ENCODE peak calls at places on chromosome 22, in eight cellular contexts. One of them, this sample, is unnamed.

GRCh38 chr22:42283288-42284229 is 13.1 kb upstream of the TCF20 start:
- DNase-seq in left ventricle myocardium inferior: no peak
- DNase-seq in GM04503: no peak
- DNase-seq in choroid plexus epithelial cell: no peak
- DNase-seq in D341Med: peak
- DNase-seq in CD8-positive, alpha-beta memory T cell: peak
- DNase-seq in NCI-H1092: peak
- DNase-seq in H7: peak
- DNase-seq in this sample: no peak

GRCh38 chr22:27870234-27871191 is 48.5 kb downstream of the PITPNB start:
- DNase-seq in left ventricle myocardium inferior: no peak
- DNase-seq in GM04503: no peak
- DNase-seq in choroid plexus epithelial cell: no peak
- DNase-seq in D341Med: no peak
- DNase-seq in CD8-positive, alpha-beta memory T cell: no peak
- DNase-seq in NCI-H1092: no peak
- DNase-seq in H7: no peak
- DNase-seq in this sample: no peak

GRCh38 chr22:32720924-32721323 is 80.6 kb upstream of the TIMP3 start:
- DNase-seq in left ventricle myocardium inferior: no peak
- DNase-seq in GM04503: no peak
- DNase-seq in choroid plexus epithelial cell: peak
- DNase-seq in D341Med: no peak
- DNase-seq in CD8-positive, alpha-beta memory T cell: no peak
- DNase-seq in NCI-H1092: no peak
- DNase-seq in H7: no peak
- DNase-seq in this sample: no peak

GRCh38 chr22:46105494-46106278 is 44.6 kb upstream of the PPARA start:
- DNase-seq in left ventricle myocardium inferior: peak
- DNase-seq in GM04503: peak
- DNase-seq in choroid plexus epithelial cell: peak
- DNase-seq in D341Med: no peak
- DNase-seq in CD8-positive, alpha-beta memory T cell: no peak
- DNase-seq in NCI-H1092: no peak
- DNase-seq in H7: no peak
- DNase-seq in this sample: peak

GRCh38 chr22:32880061-32880460 is 78.6 kb downstream of the TIMP3 start:
- DNase-seq in left ventricle myocardium inferior: no peak
- DNase-seq in GM04503: peak
- DNase-seq in choroid plexus epithelial cell: peak
- DNase-seq in D341Med: no peak
- DNase-seq in CD8-positive, alpha-beta memory T cell: no peak
- DNase-seq in NCI-H1092: no peak
- DNase-seq in H7: no peak
- DNase-seq in this sample: no peak

GRCh38 chr22:17035246-17035645 is 27.2 kb upstream of the GAB4 start:
- DNase-seq in left ventricle myocardium inferior: no peak
- DNase-seq in GM04503: no peak
- DNase-seq in choroid plexus epithelial cell: no peak
- DNase-seq in D341Med: no peak
- DNase-seq in CD8-positive, alpha-beta memory T cell: no peak
- DNase-seq in NCI-H1092: no peak
- DNase-seq in H7: no peak
- DNase-seq in this sample: no peak

GRCh38 chr22:23539135-23539838 is 40.8 kb downstream of the IGLL1 start:
- DNase-seq in left ventricle myocardium inferior: peak
- DNase-seq in GM04503: no peak
- DNase-seq in choroid plexus epithelial cell: peak
- DNase-seq in D341Med: peak
- DNase-seq in CD8-positive, alpha-beta memory T cell: peak
- DNase-seq in NCI-H1092: peak
- DNase-seq in H7: peak
- DNase-seq in this sample: peak

GRCh38 chr22:47048123-47049077 is 285.9 kb downstream of the TBC1D22A start:
- DNase-seq in left ventricle myocardium inferior: no peak
- DNase-seq in GM04503: no peak
- DNase-seq in choroid plexus epithelial cell: no peak
- DNase-seq in D341Med: no peak
- DNase-seq in CD8-positive, alpha-beta memory T cell: no peak
- DNase-seq in NCI-H1092: no peak
- DNase-seq in H7: no peak
- DNase-seq in this sample: no peak

GRCh38 chr22:20015971-20016733 is 471 bp downstream of the ARVCF start:
- DNase-seq in left ventricle myocardium inferior: no peak
- DNase-seq in GM04503: no peak
- DNase-seq in choroid plexus epithelial cell: no peak
- DNase-seq in D341Med: peak
- DNase-seq in CD8-positive, alpha-beta memory T cell: peak
- DNase-seq in NCI-H1092: no peak
- DNase-seq in H7: peak
- DNase-seq in this sample: peak

GRCh38 chr22:30212363-30212995 is 34.1 kb downstream of the LIF start:
- DNase-seq in left ventricle myocardium inferior: no peak
- DNase-seq in GM04503: peak
- DNase-seq in choroid plexus epithelial cell: peak
- DNase-seq in D341Med: peak
- DNase-seq in CD8-positive, alpha-beta memory T cell: no peak
- DNase-seq in NCI-H1092: no peak
- DNase-seq in H7: peak
- DNase-seq in this sample: peak

GRCh38 chr22:26431151-26431995 is 2.3 kb downstream of the ASPHD2 start:
- DNase-seq in left ventricle myocardium inferior: no peak
- DNase-seq in GM04503: no peak
- DNase-seq in choroid plexus epithelial cell: peak
- DNase-seq in D341Med: no peak
- DNase-seq in CD8-positive, alpha-beta memory T cell: no peak
- DNase-seq in NCI-H1092: no peak
- DNase-seq in H7: no peak
- DNase-seq in this sample: no peak

GRCh38 chr22:17319541-17319940 is 49.7 kb upstream of the CECR2 start:
- DNase-seq in left ventricle myocardium inferior: no peak
- DNase-seq in GM04503: no peak
- DNase-seq in choroid plexus epithelial cell: peak
- DNase-seq in D341Med: no peak
- DNase-seq in CD8-positive, alpha-beta memory T cell: no peak
- DNase-seq in NCI-H1092: no peak
- DNase-seq in H7: no peak
- DNase-seq in this sample: no peak

GRCh38 chr22:45972091-45972867 is 4.7 kb downstream of the WNT7B start:
- DNase-seq in left ventricle myocardium inferior: no peak
- DNase-seq in GM04503: no peak
- DNase-seq in choroid plexus epithelial cell: no peak
- DNase-seq in D341Med: peak
- DNase-seq in CD8-positive, alpha-beta memory T cell: no peak
- DNase-seq in NCI-H1092: no peak
- DNase-seq in H7: peak
- DNase-seq in this sample: no peak

GRCh38 chr22:27752771-27753170 is 48.8 kb downstream of the MN1 start:
- DNase-seq in left ventricle myocardium inferior: peak
- DNase-seq in GM04503: peak
- DNase-seq in choroid plexus epithelial cell: no peak
- DNase-seq in D341Med: peak
- DNase-seq in CD8-positive, alpha-beta memory T cell: no peak
- DNase-seq in NCI-H1092: no peak
- DNase-seq in H7: peak
- DNase-seq in this sample: no peak

This sample was measured in A549.